ENCODE peak calls at places on chromosome X, in six cellular contexts. Y is uterus, A is lung, Q is Peyer's patch, N is upper lobe of left lung, H is AG04450. O is an unnamed sample.

GRCh38 chrX:73266766-73267165 is 52.1 kb upstream of the NAP1L2 start:
- DNase-seq in Y (no peak), A (no peak), Q (no peak), N (no peak), H (no peak), O (no peak)

GRCh38 chrX:50805316-50805715 is 8.7 kb downstream of the SHROOM4 start:
- DNase-seq in Y (no peak), A (no peak), Q (no peak), N (no peak), H (no peak), O (no peak)

GRCh38 chrX:1391707-1392375 is at the start of gene SLC25A6:
- DNase-seq in Y (peak), A (peak), Q (peak), N (peak), H (peak), O (peak)

GRCh38 chrX:75061701-75062100 is 94.4 kb downstream of the ABCB7 start:
- DNase-seq in Y (no peak), A (no peak), Q (no peak), N (no peak), H (no peak), O (no peak)

GRCh38 chrX:71214604-71215334 is 8.3 kb upstream of the GJB1 start:
- DNase-seq in Y (no peak), A (no peak), Q (no peak), N (no peak), H (no peak), O (no peak)

GRCh38 chrX:261167-261857 is 19.9 kb upstream of the PLCXD1 start:
- DNase-seq in Y (no peak), A (no peak), Q (peak), N (peak), H (no peak), O (peak)

GRCh38 chrX:16892504-16893362 is 22.6 kb upstream of the RBBP7 start:
- DNase-seq in Y (peak), A (peak), Q (peak), N (peak), H (peak), O (no peak)

GRCh38 chrX:108731144-108731543 is 5.2 kb downstream of the IRS4 start:
- DNase-seq in Y (no peak), A (no peak), Q (no peak), N (no peak), H (no peak), O (no peak)

GRCh38 chrX:100645106-100645505 is 1.1 kb downstream of the SRPX2 start:
- DNase-seq in Y (no peak), A (no peak), Q (no peak), N (no peak), H (no peak), O (no peak)

GRCh38 chrX:8815460-8816065 is 14.4 kb upstream of the FAM9A start:
- DNase-seq in Y (no peak), A (no peak), Q (no peak), N (no peak), H (peak), O (no peak)

GRCh38 chrX:1903380-1903935 is 288.6 kb downstream of the ASMT start:
- DNase-seq in Y (no peak), A (no peak), Q (no peak), N (no peak), H (no peak), O (no peak)

GRCh38 chrX:31132803-31133202 is 61.0 kb upstream of the FTHL17 start:
- DNase-seq in Y (no peak), A (no peak), Q (no peak), N (no peak), H (no peak), O (no peak)

GRCh38 chrX:21738145-21738949 is 19.6 kb downstream of the SMPX start:
- DNase-seq in Y (no peak), A (no peak), Q (no peak), N (no peak), H (no peak), O (no peak)

GRCh38 chrX:31546130-31546529 is 474.3 kb upstream of the FTHL17 start:
- DNase-seq in Y (no peak), A (no peak), Q (no peak), N (no peak), H (peak), O (no peak)

GRCh38 chrX:132292753-132293152 is 73.5 kb upstream of the RAP2C start:
- DNase-seq in Y (peak), A (no peak), Q (no peak), N (no peak), H (peak), O (no peak)

GRCh38 chrX:130529531-130529930 is 127.7 kb downstream of the RBMX2 start:
- DNase-seq in Y (no peak), A (no peak), Q (no peak), N (no peak), H (no peak), O (no peak)

GRCh38 chrX:9141496-9141895 is 107.6 kb upstream of the FAM9B start:
- DNase-seq in Y (no peak), A (no peak), Q (no peak), N (no peak), H (peak), O (no peak)

GRCh38 chrX:45824471-45824870 is 623.8 kb upstream of the DIPK2B start:
- DNase-seq in Y (peak), A (no peak), Q (no peak), N (no peak), H (peak), O (peak)

GRCh38 chrX:28718450-28718849 is 131.2 kb downstream of the IL1RAPL1 start:
- DNase-seq in Y (no peak), A (no peak), Q (no peak), N (no peak), H (no peak), O (no peak)

GRCh38 chrX:15903186-15903681 is 48.6 kb upstream of the AP1S2 start:
- DNase-seq in Y (no peak), A (no peak), Q (peak), N (no peak), H (no peak), O (no peak)

GRCh38 chrX:139203681-139204575 is 326.6 kb upstream of the F9 start:
- DNase-seq in Y (no peak), A (no peak), Q (no peak), N (no peak), H (no peak), O (no peak)

GRCh38 chrX:154380787-154381186 is 1.7 kb downstream of the EMD start:
- DNase-seq in Y (no peak), A (no peak), Q (no peak), N (no peak), H (no peak), O (no peak)

GRCh38 chrX:154382483-154383069 is 3.5 kb downstream of the EMD start:
- DNase-seq in Y (no peak), A (no peak), Q (no peak), N (no peak), H (no peak), O (no peak)

GRCh38 chrX:154381271-154381670 is 2.2 kb downstream of the EMD start:
- DNase-seq in Y (no peak), A (no peak), Q (no peak), N (no peak), H (no peak), O (no peak)

GRCh38 chrX:154383359-154384283 is 4.5 kb downstream of the EMD start:
- DNase-seq in Y (peak), A (no peak), Q (no peak), N (no peak), H (no peak), O (no peak)

DNA sequence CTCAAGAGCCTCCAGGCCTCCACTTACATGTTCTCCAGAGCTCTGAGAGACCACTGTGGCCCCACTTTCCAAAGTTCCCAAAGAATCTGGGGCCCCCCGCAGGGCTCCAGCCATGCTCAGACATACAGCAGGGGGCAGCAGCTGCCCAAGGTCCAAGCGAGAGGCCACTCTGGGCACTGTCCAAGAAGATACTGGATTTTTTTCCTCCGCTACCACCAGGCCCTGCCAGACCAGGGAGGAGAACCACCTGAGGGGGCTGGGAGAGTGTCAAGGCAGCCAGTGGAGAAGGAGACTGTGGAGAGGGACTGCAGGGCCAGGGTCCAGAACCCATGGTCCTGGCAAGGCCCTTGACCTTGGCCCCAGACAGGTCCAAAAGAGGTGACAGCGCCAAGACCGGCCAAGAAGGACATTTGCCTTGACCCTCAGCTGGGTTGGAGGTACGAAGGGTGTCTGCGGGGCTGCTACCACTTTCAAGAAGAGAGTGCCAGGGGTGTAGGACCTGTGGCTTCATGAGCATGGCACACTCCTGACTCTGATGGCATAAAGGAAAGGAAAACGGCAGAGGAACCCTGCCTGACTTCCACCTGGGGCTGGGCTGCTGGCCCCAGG is 5.3 kb downstream of the EMD start:
- DNase-seq in Y (peak), A (no peak), Q (no peak), N (no peak), H (no peak), O (no peak)
- TF ChIP-seq CTCF in Y (peak), A (no peak), Q (peak), N (no peak), H (peak), O (no peak)

GRCh38 chrX:153926594-153926862 is 464 bp upstream of the ARHGAP4 start:
- DNase-seq in Y (no peak), A (no peak), Q (no peak), N (no peak), H (no peak), O (no peak)
- H3K4me3 ChIP-seq in Y (no peak), A (no peak), Q (peak), N (peak), H (no peak), O (peak)

GRCh38 chrX:40313269-40313668 is 215.5 kb upstream of the BCOR start:
- DNase-seq in Y (no peak), A (no peak), Q (no peak), N (no peak), H (no peak), O (no peak)
- H3K27ac ChIP-seq in Y (no peak), A (no peak), Q (no peak), N (no peak), H (no peak), O (no peak)

GRCh38 chrX:47200385-47201150 is 6.9 kb downstream of the UBA1 start:
- DNase-seq in Y (peak), A (no peak), Q (no peak), N (no peak), H (no peak), O (no peak)
- TF ChIP-seq CTCF in Y (no peak), A (no peak), Q (peak), N (no peak), H (peak), O (no peak)

DNA sequence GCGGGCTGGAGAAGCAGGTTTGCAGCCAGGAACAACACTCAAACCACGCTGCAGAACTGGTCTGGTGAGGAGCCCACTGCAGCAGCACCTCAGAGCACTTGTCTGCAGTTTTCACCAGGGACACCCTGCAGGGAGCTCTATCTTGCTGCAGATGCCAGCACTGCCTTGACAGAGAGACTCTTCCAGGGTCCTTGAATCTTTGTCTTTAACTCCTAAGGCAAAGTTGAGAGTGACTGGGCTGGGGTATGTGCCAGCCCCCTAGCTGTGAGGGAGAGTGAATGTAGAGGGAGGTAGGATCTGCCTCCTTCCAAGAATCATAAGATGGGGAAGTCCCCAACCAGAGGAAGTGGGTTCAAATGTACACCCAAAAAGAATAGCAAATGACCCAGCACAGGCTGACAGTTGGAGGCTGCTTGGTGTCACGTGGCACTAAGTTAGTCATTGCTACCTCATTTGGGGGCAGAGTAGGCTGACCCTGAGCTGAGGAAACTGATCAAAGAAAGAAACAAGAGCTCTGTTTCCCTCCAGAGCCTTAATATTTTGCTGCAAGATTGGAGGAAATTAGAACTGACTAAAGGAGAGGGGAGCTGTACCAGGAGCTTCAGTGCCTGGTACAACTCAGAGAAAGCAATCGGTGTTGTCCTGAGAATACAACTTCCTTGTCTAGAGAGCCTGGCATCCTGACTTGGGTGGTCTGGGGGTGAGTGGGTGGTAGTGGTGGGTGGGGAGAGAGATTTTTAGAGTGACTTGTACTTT is 28.2 kb upstream of the HUWE1 start:
- DNase-seq in Y (no peak), A (peak), Q (peak), N (peak), H (no peak), O (no peak)
- H3K4me3 ChIP-seq in Y (no peak), A (no peak), Q (no peak), N (no peak), H (no peak), O (no peak)